ENCODE peak calls at places on chromosome 12, in four cellular contexts. P is GM12878, W is HepG2, K is K562. H is an unnamed sample.

GRCh38 chr12:101298426-101298825 is 18.5 kb downstream of the UTP20 start:
- DNase-seq in P (no peak), W (no peak), K (no peak), H (no peak)

GRCh38 chr12:77816196-77816595 is 14.5 kb upstream of the NAV3 start:
- DNase-seq in P (peak), W (no peak), K (no peak), H (no peak)

GRCh38 chr12:115872919-115873357 is 404.6 kb downstream of the MED13L start:
- DNase-seq in P (no peak), W (peak), K (no peak), H (peak)

GRCh38 chr12:5094550-5094949 is 50.9 kb downstream of the KCNA5 start:
- DNase-seq in P (no peak), W (no peak), K (no peak), H (no peak)

GRCh38 chr12:104687823-104688573 is 231.2 kb downstream of the CHST11 start:
- DNase-seq in P (no peak), W (no peak), K (no peak), H (no peak)

GRCh38 chr12:74317078-74317581 is 220.5 kb upstream of the ATXN7L3B start:
- DNase-seq in P (no peak), W (no peak), K (peak), H (no peak)

GRCh38 chr12:9134981-9135628 is 19.4 kb upstream of the A2M start:
- DNase-seq in P (no peak), W (peak), K (peak), H (peak)

GRCh38 chr12:32714772-32715171 is 35.7 kb downstream of the DNM1L start:
- DNase-seq in P (no peak), W (no peak), K (no peak), H (no peak)

GRCh38 chr12:16599081-16599480 is 6.9 kb downstream of the LMO3 start:
- DNase-seq in P (no peak), W (no peak), K (no peak), H (no peak)

GRCh38 chr12:77847060-77847541 is 16.4 kb downstream of the NAV3 start:
- DNase-seq in P (peak), W (no peak), K (no peak), H (no peak)

GRCh38 chr12:123896786-123897185 is 75.8 kb downstream of the CCDC92 start:
- DNase-seq in P (no peak), W (no peak), K (no peak), H (no peak)

GRCh38 chr12:108611884-108612415 is 14.1 kb upstream of the TMEM119 start:
- DNase-seq in P (no peak), W (peak), K (peak), H (peak)

GRCh38 chr12:70398002-70398401 is 31.9 kb downstream of the KCNMB4 start:
- DNase-seq in P (no peak), W (no peak), K (no peak), H (no peak)

GRCh38 chr12:70402597-70402996 is 36.5 kb downstream of the KCNMB4 start:
- DNase-seq in P (no peak), W (no peak), K (no peak), H (no peak)

GRCh38 chr12:70399319-70399718 is 33.2 kb downstream of the KCNMB4 start:
- DNase-seq in P (no peak), W (no peak), K (no peak), H (no peak)

GRCh38 chr12:70400124-70400523 is 34.0 kb downstream of the KCNMB4 start:
- DNase-seq in P (no peak), W (no peak), K (no peak), H (no peak)

GRCh38 chr12:70398862-70399261 is 32.8 kb downstream of the KCNMB4 start:
- DNase-seq in P (no peak), W (no peak), K (no peak), H (no peak)
- TF ChIP-seq TCF7 in P (no peak), W (no peak), K (no peak), H (no peak)

GRCh38 chr12:53236443-53237111 is 4.6 kb upstream of the RARG start:
- DNase-seq in P (no peak), W (no peak), K (no peak), H (no peak)
- TF ChIP-seq CBFB in P (no peak), W (no peak), K (no peak), H (no peak)

GRCh38 chr12:68915055-68915454 is 17.9 kb downstream of the CPM start:
- DNase-seq in P (no peak), W (no peak), K (no peak), H (no peak)

GRCh38 chr12:68924546-68924945 is 8.4 kb downstream of the CPM start:
- DNase-seq in P (no peak), W (no peak), K (no peak), H (no peak)

GRCh38 chr12:68918960-68919359 is 14.0 kb downstream of the CPM start:
- DNase-seq in P (no peak), W (no peak), K (no peak), H (no peak)

GRCh38 chr12:68919581-68920239 is 13.3 kb downstream of the CPM start:
- DNase-seq in P (no peak), W (no peak), K (no peak), H (no peak)
- TF ChIP-seq TCF7 in P (no peak), W (no peak), K (no peak), H (no peak)

GRCh38 chr12:118606690-118607089 is 230.3 kb downstream of the SUDS3 start:
- DNase-seq in P (no peak), W (no peak), K (no peak), H (no peak)
- TF ChIP-seq CBFB in P (no peak), W (no peak), K (no peak), H (no peak)

H was measured in WTC11.